ENCODE peak calls at places on chromosome 2, in nine cellular contexts. One of them, this sample, is unnamed.

GRCh38 chr2:239757154-239757760 is 267.9 kb downstream of the NDUFA10 start:
- DNase-seq in retinal pigment epithelial cell: no peak
- DNase-seq in fibroblast of villous mesenchyme: no peak
- DNase-seq in left lung: no peak
- DNase-seq in glutamatergic neuron: no peak
- DNase-seq in ovary: no peak
- DNase-seq in type B pancreatic cell: no peak
- DNase-seq in A549: no peak
- DNase-seq in CD8-positive, alpha-beta T cell: no peak
- DNase-seq in this sample: no peak

GRCh38 chr2:174336403-174337336 is 1.9 kb downstream of the SP9 start:
- DNase-seq in A549: no peak
- DNase-seq in fibroblast of villous mesenchyme: no peak
- DNase-seq in CD8-positive, alpha-beta T cell: no peak
- DNase-seq in glutamatergic neuron: peak; percentile 63
- DNase-seq in ovary: no peak
- DNase-seq in retinal pigment epithelial cell: no peak
- DNase-seq in type B pancreatic cell: no peak
- DNase-seq in left lung: no peak
- DNase-seq in this sample: peak; percentile 51

GRCh38 chr2:1653137-1653789 is 91.1 kb downstream of the PXDN start:
- DNase-seq in retinal pigment epithelial cell: peak; percentile 92
- DNase-seq in glutamatergic neuron: no peak
- DNase-seq in type B pancreatic cell: peak; percentile 42
- DNase-seq in A549: no peak
- DNase-seq in left lung: peak; percentile 48
- DNase-seq in CD8-positive, alpha-beta T cell: no peak
- DNase-seq in ovary: peak; percentile 74
- DNase-seq in fibroblast of villous mesenchyme: peak; percentile 88
- DNase-seq in this sample: no peak

GRCh38 chr2:96148410-96149217 is 3.4 kb upstream of the DUSP2 start:
- DNase-seq in CD8-positive, alpha-beta T cell: peak; percentile 94
- DNase-seq in retinal pigment epithelial cell: peak; percentile 85
- DNase-seq in type B pancreatic cell: no peak
- DNase-seq in ovary: peak; percentile 72
- DNase-seq in left lung: peak; percentile 91
- DNase-seq in fibroblast of villous mesenchyme: peak; percentile 80
- DNase-seq in A549: peak; percentile 25
- DNase-seq in glutamatergic neuron: peak; percentile 58
- DNase-seq in this sample: no peak

GRCh38 chr2:208352644-208353567 is 53.7 kb upstream of the PTH2R start:
- DNase-seq in retinal pigment epithelial cell: no peak
- DNase-seq in fibroblast of villous mesenchyme: no peak
- DNase-seq in A549: no peak
- DNase-seq in CD8-positive, alpha-beta T cell: no peak
- DNase-seq in left lung: no peak
- DNase-seq in ovary: no peak
- DNase-seq in glutamatergic neuron: no peak
- DNase-seq in type B pancreatic cell: no peak
- DNase-seq in this sample: no peak

GRCh38 chr2:130183500-130184373 is 1.7 kb downstream of the MZT2B start:
- DNase-seq in fibroblast of villous mesenchyme: peak; percentile 21
- DNase-seq in type B pancreatic cell: no peak
- DNase-seq in retinal pigment epithelial cell: peak; percentile 27
- DNase-seq in ovary: peak; percentile 85
- DNase-seq in glutamatergic neuron: peak; percentile 81
- DNase-seq in A549: no peak
- DNase-seq in left lung: no peak
- DNase-seq in CD8-positive, alpha-beta T cell: no peak
- DNase-seq in this sample: peak; percentile 46

GRCh38 chr2:219034823-219035222 is 6.5 kb downstream of the CFAP65 start:
- DNase-seq in retinal pigment epithelial cell: no peak
- DNase-seq in fibroblast of villous mesenchyme: no peak
- DNase-seq in ovary: no peak
- DNase-seq in CD8-positive, alpha-beta T cell: no peak
- DNase-seq in type B pancreatic cell: no peak
- DNase-seq in A549: no peak
- DNase-seq in left lung: no peak
- DNase-seq in glutamatergic neuron: no peak
- DNase-seq in this sample: no peak

GRCh38 chr2:219045937-219046550 is 4.7 kb upstream of the CFAP65 start:
- DNase-seq in CD8-positive, alpha-beta T cell: no peak
- DNase-seq in glutamatergic neuron: no peak
- DNase-seq in fibroblast of villous mesenchyme: peak; percentile 37
- DNase-seq in ovary: peak; percentile 57
- DNase-seq in retinal pigment epithelial cell: no peak
- DNase-seq in left lung: no peak
- DNase-seq in A549: no peak
- DNase-seq in type B pancreatic cell: no peak
- DNase-seq in this sample: peak; percentile 60

GRCh38 chr2:2014251-2014761 is 270.0 kb upstream of the PXDN start:
- DNase-seq in retinal pigment epithelial cell: no peak
- DNase-seq in A549: no peak
- DNase-seq in glutamatergic neuron: no peak
- DNase-seq in CD8-positive, alpha-beta T cell: no peak
- DNase-seq in ovary: no peak
- DNase-seq in left lung: no peak
- DNase-seq in fibroblast of villous mesenchyme: peak; percentile 1
- DNase-seq in type B pancreatic cell: peak; percentile 40
- DNase-seq in this sample: no peak

GRCh38 chr2:190670182-190670946 is 21.5 kb downstream of the NAB1 start:
- DNase-seq in type B pancreatic cell: no peak
- DNase-seq in retinal pigment epithelial cell: no peak
- DNase-seq in glutamatergic neuron: no peak
- DNase-seq in left lung: no peak
- DNase-seq in CD8-positive, alpha-beta T cell: no peak
- DNase-seq in fibroblast of villous mesenchyme: no peak
- DNase-seq in ovary: no peak
- DNase-seq in A549: no peak
- DNase-seq in this sample: no peak

GRCh38 chr2:28608061-28608828 is 112.4 kb downstream of the PLB1 start:
- DNase-seq in retinal pigment epithelial cell: no peak
- DNase-seq in left lung: no peak
- DNase-seq in type B pancreatic cell: no peak
- DNase-seq in A549: no peak
- DNase-seq in ovary: peak; percentile 28
- DNase-seq in CD8-positive, alpha-beta T cell: no peak
- DNase-seq in fibroblast of villous mesenchyme: no peak
- DNase-seq in glutamatergic neuron: no peak
- DNase-seq in this sample: no peak

GRCh38 chr2:189411860-189412259 is 29.4 kb upstream of the WDR75 start:
- DNase-seq in type B pancreatic cell: no peak
- DNase-seq in retinal pigment epithelial cell: no peak
- DNase-seq in CD8-positive, alpha-beta T cell: no peak
- DNase-seq in fibroblast of villous mesenchyme: peak; percentile 98
- DNase-seq in ovary: no peak
- DNase-seq in A549: no peak
- DNase-seq in glutamatergic neuron: no peak
- DNase-seq in left lung: no peak
- DNase-seq in this sample: no peak

GRCh38 chr2:111663471-111663951 is 220.5 kb downstream of the ANAPC1 start:
- DNase-seq in A549: no peak
- DNase-seq in left lung: no peak
- DNase-seq in CD8-positive, alpha-beta T cell: no peak
- DNase-seq in fibroblast of villous mesenchyme: peak; percentile 30
- DNase-seq in type B pancreatic cell: no peak
- DNase-seq in glutamatergic neuron: no peak
- DNase-seq in ovary: no peak
- DNase-seq in retinal pigment epithelial cell: no peak
- DNase-seq in this sample: no peak

GRCh38 chr2:134137182-134137595 is 116.7 kb upstream of the MGAT5 start:
- DNase-seq in A549: no peak
- DNase-seq in glutamatergic neuron: no peak
- DNase-seq in retinal pigment epithelial cell: no peak
- DNase-seq in ovary: no peak
- DNase-seq in CD8-positive, alpha-beta T cell: no peak
- DNase-seq in type B pancreatic cell: no peak
- DNase-seq in fibroblast of villous mesenchyme: peak; percentile 44
- DNase-seq in left lung: peak; percentile 72
- DNase-seq in this sample: no peak

GRCh38 chr2:78985558-78985957 is 39.9 kb upstream of the REG3G start:
- DNase-seq in fibroblast of villous mesenchyme: no peak
- DNase-seq in left lung: no peak
- DNase-seq in A549: no peak
- DNase-seq in ovary: no peak
- DNase-seq in type B pancreatic cell: no peak
- DNase-seq in CD8-positive, alpha-beta T cell: no peak
- DNase-seq in glutamatergic neuron: no peak
- DNase-seq in retinal pigment epithelial cell: no peak
- DNase-seq in this sample: no peak

GRCh38 chr2:234751275-234751938 is 200.4 kb upstream of the SH3BP4 start:
- DNase-seq in fibroblast of villous mesenchyme: no peak
- DNase-seq in CD8-positive, alpha-beta T cell: no peak
- DNase-seq in ovary: no peak
- DNase-seq in retinal pigment epithelial cell: no peak
- DNase-seq in A549: no peak
- DNase-seq in type B pancreatic cell: no peak
- DNase-seq in left lung: no peak
- DNase-seq in glutamatergic neuron: no peak
- DNase-seq in this sample: no peak
- TF ChIP-seq CTCF in fibroblast of villous mesenchyme: no peak
- TF ChIP-seq CTCF in CD8-positive, alpha-beta T cell: no peak
- TF ChIP-seq CTCF in ovary: no peak
- TF ChIP-seq CTCF in retinal pigment epithelial cell: no peak
- TF ChIP-seq CTCF in A549: peak; percentile 20
- TF ChIP-seq CTCF in type B pancreatic cell: no peak
- TF ChIP-seq CTCF in left lung: no peak
- TF ChIP-seq CTCF in glutamatergic neuron: no peak
- TF ChIP-seq CTCF in this sample: no peak

DNA sequence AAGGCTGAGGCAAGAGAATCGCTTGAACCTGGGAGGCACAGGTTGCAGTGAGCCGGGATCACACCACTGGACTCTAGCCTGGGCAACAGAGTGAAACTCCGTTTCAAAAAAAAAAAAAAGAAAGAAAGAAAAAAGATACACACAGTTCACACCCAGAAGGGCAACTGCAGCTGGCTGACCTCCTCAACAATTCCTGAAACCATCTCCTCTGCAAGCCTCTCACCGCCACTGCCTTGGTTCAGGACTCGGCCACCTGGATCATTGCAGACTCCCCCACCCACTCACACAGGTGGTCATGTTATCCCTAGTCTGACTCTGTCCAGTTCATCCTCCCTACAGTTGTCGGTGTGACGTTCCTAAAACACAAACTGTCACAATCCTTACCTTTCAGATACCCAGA is 2.2 kb downstream of the CYS1 start:
- DNase-seq in CD8-positive, alpha-beta T cell: no peak
- DNase-seq in type B pancreatic cell: no peak
- DNase-seq in retinal pigment epithelial cell: no peak
- DNase-seq in ovary: no peak
- DNase-seq in fibroblast of villous mesenchyme: no peak
- DNase-seq in glutamatergic neuron: no peak
- DNase-seq in A549: no peak
- DNase-seq in left lung: no peak
- DNase-seq in this sample: no peak
- TF ChIP-seq CTCF in CD8-positive, alpha-beta T cell: no peak
- TF ChIP-seq CTCF in type B pancreatic cell: no peak
- TF ChIP-seq CTCF in retinal pigment epithelial cell: no peak
- TF ChIP-seq CTCF in ovary: no peak
- TF ChIP-seq CTCF in fibroblast of villous mesenchyme: no peak
- TF ChIP-seq CTCF in glutamatergic neuron: no peak
- TF ChIP-seq CTCF in A549: no peak
- TF ChIP-seq CTCF in left lung: no peak
- TF ChIP-seq CTCF in this sample: no peak

DNA sequence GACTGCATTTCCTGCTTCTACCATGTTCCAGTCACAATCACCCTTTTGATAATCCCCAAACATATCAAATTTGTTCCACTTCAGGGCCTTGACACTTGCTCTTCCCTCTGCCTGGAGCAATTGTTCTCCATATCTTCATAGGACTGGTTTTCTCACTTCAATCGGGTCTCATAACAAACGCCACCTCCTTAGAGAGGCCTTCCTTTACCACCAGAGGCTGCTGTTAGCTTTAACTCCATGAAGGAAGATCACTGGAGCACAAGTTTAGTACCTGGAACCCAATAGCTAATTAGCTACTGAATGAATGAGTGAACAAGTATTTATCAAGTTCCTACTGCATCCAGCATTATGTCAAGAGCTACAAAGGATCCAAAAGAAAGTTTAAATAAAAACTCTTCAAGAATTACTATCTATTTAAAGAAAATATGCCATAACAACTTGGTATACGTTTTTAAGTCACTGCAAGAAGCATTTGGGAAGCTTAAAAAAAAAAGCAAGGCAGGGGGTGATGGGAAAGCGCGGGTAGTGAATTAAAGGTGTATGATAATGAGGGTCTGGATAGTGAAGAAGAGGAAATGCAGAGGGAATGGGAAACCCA is 58.8 kb downstream of the BAZ2B start:
- DNase-seq in A549: no peak
- DNase-seq in left lung: no peak
- DNase-seq in fibroblast of villous mesenchyme: peak; percentile 38
- DNase-seq in glutamatergic neuron: no peak
- DNase-seq in ovary: no peak
- DNase-seq in type B pancreatic cell: no peak
- DNase-seq in CD8-positive, alpha-beta T cell: no peak
- DNase-seq in retinal pigment epithelial cell: no peak
- DNase-seq in this sample: no peak
- TF ChIP-seq CTCF in A549: peak; percentile 39
- TF ChIP-seq CTCF in left lung: peak; percentile 12
- TF ChIP-seq CTCF in fibroblast of villous mesenchyme: peak; percentile 58
- TF ChIP-seq CTCF in glutamatergic neuron: no peak
- TF ChIP-seq CTCF in ovary: no peak
- TF ChIP-seq CTCF in type B pancreatic cell: no peak
- TF ChIP-seq CTCF in CD8-positive, alpha-beta T cell: no peak
- TF ChIP-seq CTCF in retinal pigment epithelial cell: peak; percentile 49
- TF ChIP-seq CTCF in this sample: no peak

GRCh38 chr2:56465491-56465890 is 281.7 kb downstream of the CCDC85A start:
- DNase-seq in fibroblast of villous mesenchyme: peak; percentile 36
- DNase-seq in retinal pigment epithelial cell: peak; percentile 48
- DNase-seq in CD8-positive, alpha-beta T cell: no peak
- DNase-seq in left lung: no peak
- DNase-seq in A549: no peak
- DNase-seq in glutamatergic neuron: no peak
- DNase-seq in ovary: no peak
- DNase-seq in type B pancreatic cell: no peak
- DNase-seq in this sample: no peak

GRCh38 chr2:56460508-56460907 is 276.7 kb downstream of the CCDC85A start:
- DNase-seq in CD8-positive, alpha-beta T cell: no peak
- DNase-seq in glutamatergic neuron: no peak
- DNase-seq in left lung: no peak
- DNase-seq in fibroblast of villous mesenchyme: no peak
- DNase-seq in A549: no peak
- DNase-seq in ovary: no peak
- DNase-seq in type B pancreatic cell: no peak
- DNase-seq in retinal pigment epithelial cell: no peak
- DNase-seq in this sample: no peak

GRCh38 chr2:56464613-56465012 is 280.8 kb downstream of the CCDC85A start:
- DNase-seq in A549: no peak
- DNase-seq in CD8-positive, alpha-beta T cell: no peak
- DNase-seq in fibroblast of villous mesenchyme: peak; percentile 60
- DNase-seq in left lung: no peak
- DNase-seq in retinal pigment epithelial cell: no peak
- DNase-seq in ovary: no peak
- DNase-seq in glutamatergic neuron: no peak
- DNase-seq in type B pancreatic cell: no peak
- DNase-seq in this sample: no peak

DNA sequence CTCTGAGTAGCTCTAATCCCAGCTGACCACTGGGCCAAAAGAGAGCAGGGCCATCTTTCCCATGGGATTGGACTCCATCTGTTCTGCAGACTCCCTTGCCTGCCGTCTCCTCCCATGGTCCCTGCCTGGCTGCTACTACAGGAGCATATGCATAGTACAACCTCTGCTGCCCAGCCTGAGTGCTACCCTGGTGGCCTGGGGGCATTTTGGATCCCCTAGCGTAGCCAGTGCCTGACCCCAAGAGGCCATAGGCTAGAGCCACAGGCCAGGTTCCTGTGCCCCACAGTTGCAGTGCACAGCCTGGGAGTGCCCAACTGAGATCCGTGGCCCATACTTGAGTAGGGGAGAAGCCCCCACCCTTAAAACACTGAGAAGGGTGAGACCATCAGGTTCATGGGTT is 280.3 kb downstream of the CCDC85A start:
- DNase-seq in left lung: no peak
- DNase-seq in fibroblast of villous mesenchyme: no peak
- DNase-seq in A549: no peak
- DNase-seq in glutamatergic neuron: no peak
- DNase-seq in retinal pigment epithelial cell: no peak
- DNase-seq in ovary: no peak
- DNase-seq in CD8-positive, alpha-beta T cell: no peak
- DNase-seq in type B pancreatic cell: no peak
- DNase-seq in this sample: no peak
- TF ChIP-seq CTCF in left lung: no peak
- TF ChIP-seq CTCF in fibroblast of villous mesenchyme: no peak
- TF ChIP-seq CTCF in A549: no peak
- TF ChIP-seq CTCF in glutamatergic neuron: no peak
- TF ChIP-seq CTCF in retinal pigment epithelial cell: no peak
- TF ChIP-seq CTCF in ovary: no peak
- TF ChIP-seq CTCF in CD8-positive, alpha-beta T cell: no peak
- TF ChIP-seq CTCF in type B pancreatic cell: no peak
- TF ChIP-seq CTCF in this sample: no peak

This sample was measured in neural crest cell.